ENCODE peak calls at places on chromosomes 2 and 18, in eight cellular contexts. G is right lobe of liver; I is amniotic stem cell; V is CD8-positive, alpha-beta memory T cell; T is choroid plexus epithelial cell; R is left lobe of liver; W is T-helper 1 cell; S is fibroblast of the conjunctiva. Y is an unnamed sample.

GRCh38 chr2:137870682-137871081 is 93.6 kb upstream of the HNMT start:
- DNase-seq in G (no peak), I (no peak), V (no peak), T (no peak), R (no peak), W (no peak), S (no peak), Y (peak; percentile 16)

GRCh38 chr2:134282638-134283400 is 28.9 kb downstream of the MGAT5 start:
- DNase-seq in G (no peak), I (no peak), V (no peak), T (no peak), R (no peak), W (no peak), S (no peak), Y (no peak)

GRCh38 chr2:235116885-235117492 is 165.2 kb downstream of the SH3BP4 start:
- DNase-seq in G (no peak), I (peak; percentile 17), V (no peak), T (peak; percentile 66), R (no peak), W (no peak), S (peak; percentile 12), Y (peak; percentile 46)

GRCh38 chr2:207869784-207870778 is 100.4 kb upstream of the FZD5 start:
- DNase-seq in G (peak; percentile 55), I (no peak), V (no peak), T (peak; percentile 79), R (peak; percentile 59), W (no peak), S (no peak), Y (peak; percentile 67)

GRCh38 chr2:7014201-7014640 is 97.0 kb downstream of the RNF144A start:
- DNase-seq in G (no peak), I (no peak), V (no peak), T (peak; percentile 80), R (no peak), W (no peak), S (no peak), Y (no peak)

GRCh38 chr2:33570681-33571080 is 28.4 kb downstream of the FAM98A start:
- DNase-seq in G (no peak), I (no peak), V (no peak), T (no peak), R (no peak), W (no peak), S (no peak), Y (no peak)

GRCh38 chr18:58844871-58845270 is 19.8 kb upstream of the ZNF532 start:
- DNase-seq in G (no peak), I (no peak), V (no peak), T (no peak), R (no peak), W (no peak), S (no peak), Y (no peak)

GRCh38 chr2:176283268-176283667 is 14.0 kb downstream of the MTX2 start:
- DNase-seq in G (no peak), I (no peak), V (no peak), T (peak; percentile 57), R (no peak), W (no peak), S (no peak), Y (no peak)

GRCh38 chr2:22694856-22695255 is 690.1 kb upstream of the KLHL29 start:
- DNase-seq in G (no peak), I (no peak), V (no peak), T (no peak), R (no peak), W (no peak), S (no peak), Y (no peak)

GRCh38 chr2:108998911-108999310 is 9.9 kb upstream of the EDAR start:
- DNase-seq in G (no peak), I (no peak), V (no peak), T (peak; percentile 46), R (no peak), W (no peak), S (no peak), Y (no peak)

Y was measured in HT-29.